ENCODE peak calls at places on chromosomes 1 and 21, in six cellular contexts. C, V, A, E, U and R are unnamed samples.

GRCh38 chr1:48817505-48818114 is 40.9 kb upstream of the BEND5 start:
- DNase-seq in C (peak; percentile 5), V (no peak), A (peak; percentile 44), E (no peak), U (peak; percentile 58), R (no peak)

GRCh38 chr21:33419538-33420123 is 16.4 kb downstream of the IFNGR2 start:
- DNase-seq in C (peak; percentile 76), V (no peak), A (no peak), E (no peak), U (no peak), R (no peak)

GRCh38 chr1:235093685-235094592 is 34.7 kb downstream of the TOMM20 start:
- DNase-seq in C (peak; percentile 81), V (no peak), A (peak; percentile 78), E (peak; percentile 67), U (peak; percentile 74), R (no peak)

GRCh38 chr1:109769335-109770078 is 5.8 kb upstream of the EPS8L3 start:
- DNase-seq in C (peak; percentile 40), V (no peak), A (peak; percentile 17), E (no peak), U (no peak), R (no peak)

GRCh38 chr1:178632619-178633018 is 92.4 kb upstream of the RALGPS2 start:
- DNase-seq in C (no peak), V (no peak), A (no peak), E (no peak), U (no peak), R (no peak)

GRCh38 chr1:118247593-118247992 is 62.6 kb upstream of the SPAG17 start:
- DNase-seq in C (no peak), V (peak; percentile 63), A (no peak), E (no peak), U (no peak), R (no peak)

GRCh38 chr1:33599516-33600115 is 127.2 kb downstream of the ZSCAN20 start:
- DNase-seq in C (no peak), V (peak; percentile 19), A (no peak), E (no peak), U (no peak), R (no peak)

GRCh38 chr1:20323613-20323920 is 32.9 kb downstream of the VWA5B1 start:
- DNase-seq in C (no peak), V (no peak), A (no peak), E (no peak), U (no peak), R (no peak)

GRCh38 chr1:201183209-201183608 is 7.4 kb upstream of the IGFN1 start:
- DNase-seq in C (no peak), V (no peak), A (no peak), E (no peak), U (no peak), R (peak; percentile 90)

GRCh38 chr1:198155253-198155652 is 1.5 kb upstream of the NEK7 start:
- DNase-seq in C (peak; percentile 67), V (no peak), A (no peak), E (no peak), U (no peak), R (no peak)